ENCODE peak calls at places on chromosomes 5 and 9, in nine cellular contexts. One of them, this sample, is unnamed.

GRCh38 chr5:134574521-134574920 is 49.1 kb downstream of the JADE2 start:
- DNase-seq in upper lobe of left lung: no peak
- DNase-seq in neuronal stem cell: no peak
- DNase-seq in CD8-positive, alpha-beta memory T cell: no peak
- DNase-seq in hepatocyte: no peak
- DNase-seq in IMR-90: peak; percentile 38
- DNase-seq in NT2/D1: no peak
- DNase-seq in stomach: no peak
- DNase-seq in lung: no peak
- DNase-seq in this sample: no peak

GRCh38 chr5:41270423-41271251 is 57.3 kb upstream of the C6 start:
- DNase-seq in CD8-positive, alpha-beta memory T cell: no peak
- DNase-seq in NT2/D1: peak; percentile 20
- DNase-seq in neuronal stem cell: peak; percentile 40
- DNase-seq in lung: no peak
- DNase-seq in upper lobe of left lung: no peak
- DNase-seq in IMR-90: peak; percentile 76
- DNase-seq in hepatocyte: peak; percentile 68
- DNase-seq in stomach: peak; percentile 30
- DNase-seq in this sample: no peak

GRCh38 chr9:99105152-99106043 is 485 bp downstream of the TGFBR1 start:
- DNase-seq in stomach: peak; percentile 82
- DNase-seq in upper lobe of left lung: peak; percentile 90
- DNase-seq in NT2/D1: peak; percentile 20
- DNase-seq in CD8-positive, alpha-beta memory T cell: peak; percentile 39
- DNase-seq in lung: peak; percentile 81
- DNase-seq in hepatocyte: peak; percentile 90
- DNase-seq in IMR-90: peak; percentile 73
- DNase-seq in neuronal stem cell: peak; percentile 58
- DNase-seq in this sample: peak; percentile 26

GRCh38 chr5:154220625-154221024 is 30.1 kb downstream of the GALNT10 start:
- DNase-seq in upper lobe of left lung: no peak
- DNase-seq in CD8-positive, alpha-beta memory T cell: no peak
- DNase-seq in hepatocyte: no peak
- DNase-seq in stomach: no peak
- DNase-seq in NT2/D1: no peak
- DNase-seq in neuronal stem cell: no peak
- DNase-seq in lung: no peak
- DNase-seq in IMR-90: peak; percentile 86
- DNase-seq in this sample: no peak

GRCh38 chr5:38948501-38948900 is 102.7 kb downstream of the OSMR start:
- DNase-seq in hepatocyte: no peak
- DNase-seq in stomach: no peak
- DNase-seq in NT2/D1: no peak
- DNase-seq in neuronal stem cell: no peak
- DNase-seq in CD8-positive, alpha-beta memory T cell: no peak
- DNase-seq in IMR-90: peak; percentile 65
- DNase-seq in upper lobe of left lung: no peak
- DNase-seq in lung: no peak
- DNase-seq in this sample: no peak

GRCh38 chr5:145855842-145856267 is 17.0 kb downstream of the GRXCR2 start:
- DNase-seq in IMR-90: no peak
- DNase-seq in neuronal stem cell: no peak
- DNase-seq in CD8-positive, alpha-beta memory T cell: no peak
- DNase-seq in lung: no peak
- DNase-seq in NT2/D1: no peak
- DNase-seq in upper lobe of left lung: no peak
- DNase-seq in hepatocyte: no peak
- DNase-seq in stomach: no peak
- DNase-seq in this sample: no peak

GRCh38 chr5:112957970-112958773 is 18.4 kb upstream of the DCP2 start:
- DNase-seq in upper lobe of left lung: peak; percentile 85
- DNase-seq in NT2/D1: no peak
- DNase-seq in hepatocyte: peak; percentile 61
- DNase-seq in neuronal stem cell: no peak
- DNase-seq in lung: peak; percentile 67
- DNase-seq in IMR-90: peak; percentile 98
- DNase-seq in stomach: peak; percentile 81
- DNase-seq in CD8-positive, alpha-beta memory T cell: no peak
- DNase-seq in this sample: no peak

GRCh38 chr9:110143969-110144545 is 63.9 kb downstream of the C9orf152 start:
- DNase-seq in lung: no peak
- DNase-seq in IMR-90: no peak
- DNase-seq in stomach: no peak
- DNase-seq in NT2/D1: no peak
- DNase-seq in upper lobe of left lung: no peak
- DNase-seq in CD8-positive, alpha-beta memory T cell: no peak
- DNase-seq in neuronal stem cell: no peak
- DNase-seq in hepatocyte: no peak
- DNase-seq in this sample: no peak

GRCh38 chr9:4962085-4962484 is 23.0 kb upstream of the JAK2 start:
- DNase-seq in upper lobe of left lung: no peak
- DNase-seq in IMR-90: no peak
- DNase-seq in neuronal stem cell: no peak
- DNase-seq in NT2/D1: no peak
- DNase-seq in CD8-positive, alpha-beta memory T cell: no peak
- DNase-seq in hepatocyte: no peak
- DNase-seq in lung: no peak
- DNase-seq in stomach: no peak
- DNase-seq in this sample: no peak

GRCh38 chr5:45402804-45403455 is 293.2 kb downstream of the HCN1 start:
- DNase-seq in stomach: no peak
- DNase-seq in CD8-positive, alpha-beta memory T cell: no peak
- DNase-seq in neuronal stem cell: no peak
- DNase-seq in upper lobe of left lung: no peak
- DNase-seq in IMR-90: no peak
- DNase-seq in lung: no peak
- DNase-seq in NT2/D1: no peak
- DNase-seq in hepatocyte: no peak
- DNase-seq in this sample: no peak

GRCh38 chr9:27654629-27655285 is 81.5 kb upstream of the C9orf72 start:
- DNase-seq in upper lobe of left lung: no peak
- DNase-seq in NT2/D1: no peak
- DNase-seq in CD8-positive, alpha-beta memory T cell: no peak
- DNase-seq in IMR-90: no peak
- DNase-seq in stomach: peak; percentile 68
- DNase-seq in neuronal stem cell: no peak
- DNase-seq in lung: no peak
- DNase-seq in hepatocyte: no peak
- DNase-seq in this sample: no peak

GRCh38 chr5:76674330-76675066 is 41.4 kb upstream of the F2R start:
- DNase-seq in stomach: no peak
- DNase-seq in hepatocyte: no peak
- DNase-seq in IMR-90: no peak
- DNase-seq in neuronal stem cell: no peak
- DNase-seq in CD8-positive, alpha-beta memory T cell: no peak
- DNase-seq in NT2/D1: no peak
- DNase-seq in lung: no peak
- DNase-seq in upper lobe of left lung: no peak
- DNase-seq in this sample: no peak

GRCh38 chr9:128485414-128485855 is 19.1 kb upstream of the GLE1 start:
- DNase-seq in NT2/D1: no peak
- DNase-seq in neuronal stem cell: no peak
- DNase-seq in CD8-positive, alpha-beta memory T cell: no peak
- DNase-seq in hepatocyte: no peak
- DNase-seq in stomach: no peak
- DNase-seq in IMR-90: no peak
- DNase-seq in lung: no peak
- DNase-seq in upper lobe of left lung: no peak
- DNase-seq in this sample: no peak
- H3K36me3 ChIP-seq in NT2/D1: peaks cover 85% of the 10 kb centered on the region
- H3K36me3 ChIP-seq in neuronal stem cell: peaks cover 33% of the 10 kb centered on the region
- H3K36me3 ChIP-seq in CD8-positive, alpha-beta memory T cell: peaks cover 27% of the 10 kb centered on the region
- H3K36me3 ChIP-seq in hepatocyte: no peaks in the 10 kb centered on the region
- H3K36me3 ChIP-seq in stomach: peaks cover 100% of the 10 kb centered on the region
- H3K36me3 ChIP-seq in IMR-90: peaks cover 44% of the 10 kb centered on the region
- H3K36me3 ChIP-seq in lung: peaks cover 36% of the 10 kb centered on the region
- H3K36me3 ChIP-seq in upper lobe of left lung: peaks cover 19% of the 10 kb centered on the region
- H3K36me3 ChIP-seq in this sample: peaks cover 62% of the 10 kb centered on the region

DNA sequence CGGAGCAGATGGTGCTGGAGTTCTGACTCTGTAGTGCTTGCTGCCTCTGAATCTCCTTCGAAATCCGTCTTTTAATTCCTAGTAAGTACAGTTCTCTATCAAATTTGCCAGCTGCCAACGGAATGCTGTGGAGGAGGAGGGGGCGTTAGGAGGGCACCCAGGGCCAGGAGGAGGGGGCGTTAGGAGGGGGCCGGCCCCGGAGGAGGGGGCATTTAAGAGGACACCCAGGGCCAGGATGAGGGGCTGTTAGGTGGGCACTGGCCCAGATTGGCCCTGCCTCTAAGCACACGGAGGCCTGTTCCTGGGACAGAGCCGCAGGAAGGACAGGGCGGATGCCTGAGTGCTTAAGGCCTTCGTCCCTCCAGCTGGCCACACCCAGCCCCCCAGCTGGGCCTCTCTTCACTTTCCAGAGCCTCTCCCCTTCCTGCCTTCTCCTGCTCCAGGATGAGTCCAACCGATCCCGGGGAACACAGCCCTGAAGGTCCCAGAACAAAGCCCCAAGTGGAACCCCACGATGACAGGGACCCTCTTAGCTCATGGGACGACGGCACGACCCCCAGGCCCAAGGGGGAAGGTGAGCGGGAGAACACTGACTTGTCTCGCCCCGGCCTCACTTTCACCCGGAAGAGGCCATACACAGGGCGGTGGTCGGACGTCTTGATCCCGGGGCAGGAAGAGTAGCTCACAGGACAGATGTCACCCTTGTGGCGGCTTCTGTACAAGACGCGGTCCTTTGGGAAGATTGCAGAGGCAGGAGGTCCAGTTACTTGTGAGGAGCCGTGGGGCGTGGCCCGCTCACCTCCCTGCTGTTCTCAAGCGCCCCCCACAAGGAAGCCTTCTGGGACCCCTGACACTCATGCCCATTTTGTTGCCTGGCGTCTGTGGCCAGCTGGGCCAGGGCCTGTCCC is 9.7 kb downstream of the INPP5E start:
- DNase-seq in NT2/D1: no peak
- DNase-seq in neuronal stem cell: no peak
- DNase-seq in IMR-90: no peak
- DNase-seq in stomach: no peak
- DNase-seq in lung: no peak
- DNase-seq in upper lobe of left lung: no peak
- DNase-seq in CD8-positive, alpha-beta memory T cell: no peak
- DNase-seq in hepatocyte: no peak
- DNase-seq in this sample: no peak
- H3K4me3 ChIP-seq in NT2/D1: no peak overlapping the region
- H3K4me3 ChIP-seq in neuronal stem cell: no peak overlapping the region
- H3K4me3 ChIP-seq in IMR-90: no peak overlapping the region
- H3K4me3 ChIP-seq in stomach: no peak overlapping the region
- H3K4me3 ChIP-seq in lung: no peak overlapping the region
- H3K4me3 ChIP-seq in upper lobe of left lung: no peak overlapping the region
- H3K4me3 ChIP-seq in CD8-positive, alpha-beta memory T cell: no peak overlapping the region
- H3K4me3 ChIP-seq in hepatocyte: no peak overlapping the region
- H3K4me3 ChIP-seq in this sample: no peak overlapping the region

GRCh38 chr9:129054163-129054851 is 17.9 kb downstream of the MIGA2 start:
- DNase-seq in stomach: no peak
- DNase-seq in CD8-positive, alpha-beta memory T cell: no peak
- DNase-seq in IMR-90: peak; percentile 46
- DNase-seq in upper lobe of left lung: no peak
- DNase-seq in neuronal stem cell: no peak
- DNase-seq in NT2/D1: no peak
- DNase-seq in lung: no peak
- DNase-seq in hepatocyte: no peak
- DNase-seq in this sample: no peak

GRCh38 chr9:129053020-129053419 is 16.6 kb downstream of the MIGA2 start:
- DNase-seq in IMR-90: no peak
- DNase-seq in neuronal stem cell: no peak
- DNase-seq in lung: no peak
- DNase-seq in hepatocyte: no peak
- DNase-seq in NT2/D1: no peak
- DNase-seq in upper lobe of left lung: no peak
- DNase-seq in CD8-positive, alpha-beta memory T cell: no peak
- DNase-seq in stomach: no peak
- DNase-seq in this sample: no peak

DNA sequence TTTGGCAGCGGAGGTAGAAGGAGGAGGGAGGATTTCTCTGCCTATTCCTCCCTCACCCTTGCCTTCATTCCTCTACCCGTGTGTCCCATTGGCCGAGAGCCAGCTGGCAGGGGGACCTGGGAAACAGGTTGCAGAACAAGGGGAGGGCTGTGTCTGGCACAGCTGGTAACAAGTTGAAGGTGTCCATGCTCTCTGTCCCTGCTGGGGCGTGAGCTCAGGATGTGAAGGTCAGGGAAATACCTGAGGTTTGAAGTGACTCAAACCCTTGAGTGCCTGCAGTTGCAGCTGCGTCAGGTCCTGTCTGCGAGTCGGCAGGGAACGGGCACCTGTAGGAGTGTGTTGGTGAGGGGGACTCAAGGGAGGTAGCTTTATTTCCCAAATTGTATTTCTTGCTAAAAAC is 16.2 kb downstream of the MIGA2 start:
- DNase-seq in upper lobe of left lung: peak; percentile 86
- DNase-seq in stomach: peak; percentile 99
- DNase-seq in IMR-90: no peak
- DNase-seq in CD8-positive, alpha-beta memory T cell: no peak
- DNase-seq in neuronal stem cell: no peak
- DNase-seq in hepatocyte: no peak
- DNase-seq in lung: peak; percentile 91
- DNase-seq in NT2/D1: no peak
- DNase-seq in this sample: no peak
- H3K36me3 ChIP-seq in upper lobe of left lung: peaks cover 21% of the 10 kb centered on the region
- H3K36me3 ChIP-seq in stomach: peaks cover 94% of the 10 kb centered on the region
- H3K36me3 ChIP-seq in IMR-90: peaks cover 32% of the 10 kb centered on the region
- H3K36me3 ChIP-seq in CD8-positive, alpha-beta memory T cell: peaks cover 10% of the 10 kb centered on the region
- H3K36me3 ChIP-seq in neuronal stem cell: peaks cover 22% of the 10 kb centered on the region
- H3K36me3 ChIP-seq in hepatocyte: no peaks in the 10 kb centered on the region
- H3K36me3 ChIP-seq in lung: peaks cover 8% of the 10 kb centered on the region
- H3K36me3 ChIP-seq in NT2/D1: peaks cover 44% of the 10 kb centered on the region
- H3K36me3 ChIP-seq in this sample: peaks cover 47% of the 10 kb centered on the region

GRCh38 chr9:120859361-120859760 is 16.6 kb upstream of the PSMD5 start:
- DNase-seq in NT2/D1: no peak
- DNase-seq in upper lobe of left lung: no peak
- DNase-seq in stomach: no peak
- DNase-seq in hepatocyte: no peak
- DNase-seq in IMR-90: no peak
- DNase-seq in neuronal stem cell: no peak
- DNase-seq in lung: no peak
- DNase-seq in CD8-positive, alpha-beta memory T cell: no peak
- DNase-seq in this sample: no peak

GRCh38 chr9:120856700-120857099 is 14.0 kb upstream of the PSMD5 start:
- DNase-seq in lung: no peak
- DNase-seq in NT2/D1: no peak
- DNase-seq in IMR-90: no peak
- DNase-seq in CD8-positive, alpha-beta memory T cell: no peak
- DNase-seq in neuronal stem cell: no peak
- DNase-seq in stomach: peak; percentile 88
- DNase-seq in hepatocyte: no peak
- DNase-seq in upper lobe of left lung: no peak
- DNase-seq in this sample: no peak

GRCh38 chr9:120857902-120858301 is 15.2 kb upstream of the PSMD5 start:
- DNase-seq in NT2/D1: no peak
- DNase-seq in CD8-positive, alpha-beta memory T cell: no peak
- DNase-seq in stomach: no peak
- DNase-seq in neuronal stem cell: no peak
- DNase-seq in lung: no peak
- DNase-seq in upper lobe of left lung: no peak
- DNase-seq in hepatocyte: no peak
- DNase-seq in IMR-90: no peak
- DNase-seq in this sample: no peak

GRCh38 chr9:120855827-120856636 is 13.3 kb upstream of the PSMD5 start:
- DNase-seq in IMR-90: no peak
- DNase-seq in lung: no peak
- DNase-seq in neuronal stem cell: no peak
- DNase-seq in NT2/D1: no peak
- DNase-seq in CD8-positive, alpha-beta memory T cell: no peak
- DNase-seq in hepatocyte: no peak
- DNase-seq in upper lobe of left lung: no peak
- DNase-seq in stomach: no peak
- DNase-seq in this sample: no peak

GRCh38 chr9:120857481-120857880 is 14.8 kb upstream of the PSMD5 start:
- DNase-seq in IMR-90: no peak
- DNase-seq in hepatocyte: no peak
- DNase-seq in lung: no peak
- DNase-seq in CD8-positive, alpha-beta memory T cell: no peak
- DNase-seq in neuronal stem cell: no peak
- DNase-seq in stomach: peak; percentile 50
- DNase-seq in upper lobe of left lung: no peak
- DNase-seq in NT2/D1: no peak
- DNase-seq in this sample: no peak
- H3K4me3 ChIP-seq in IMR-90: no peak overlapping the region
- H3K4me3 ChIP-seq in hepatocyte: no peak overlapping the region
- H3K4me3 ChIP-seq in lung: no peak overlapping the region
- H3K4me3 ChIP-seq in CD8-positive, alpha-beta memory T cell: no peak overlapping the region
- H3K4me3 ChIP-seq in neuronal stem cell: peak overlapping the region; percentile 37
- H3K4me3 ChIP-seq in stomach: no peak overlapping the region
- H3K4me3 ChIP-seq in upper lobe of left lung: no peak overlapping the region
- H3K4me3 ChIP-seq in NT2/D1: no peak overlapping the region
- H3K4me3 ChIP-seq in this sample: no peak overlapping the region

This sample was measured in effector memory CD4-positive, alpha-beta T cell.